ENCODE peak calls at places on chromosomes 12 and 14, in six cellular contexts. F is sigmoid colon, K is HCT116, C is stomach, M is transverse colon, R is esophagus muscularis mucosa. I is an unnamed sample.

GRCh38 chr12:15208140-15208539 is 13.1 kb downstream of the RERG start:
- DNase-seq in C (no peak), R (no peak), K (no peak), M (no peak), F (no peak), I (no peak)

GRCh38 chr14:103260629-103261124 is 73.4 kb upstream of the EIF5 start:
- DNase-seq in C (peak; percentile 67), M (peak; percentile 54), K (no peak), F (peak; percentile 74), R (no peak), I (no peak)

GRCh38 chr14:65599375-65599774 is 186.8 kb downstream of the FUT8 start:
- DNase-seq in K (no peak), M (no peak), R (no peak), F (no peak), C (no peak), I (no peak)

GRCh38 chr12:2844786-2845185 is 10.0 kb upstream of the NRIP2 start:
- DNase-seq in M (no peak), F (no peak), R (no peak), C (no peak), K (no peak), I (no peak)

GRCh38 chr14:53022593-53022992 is 71.7 kb upstream of the FERMT2 start:
- DNase-seq in C (no peak), R (no peak), M (no peak), F (no peak), K (no peak), I (no peak)

GRCh38 chr12:49086116-49086515 is 8.5 kb downstream of the DHH start:
- DNase-seq in C (no peak), R (no peak), K (no peak), F (no peak), M (no peak), I (no peak)

GRCh38 chr12:116040412-116040811 is 237.1 kb downstream of the MED13L start:
- DNase-seq in K (no peak), M (no peak), C (no peak), R (no peak), F (no peak), I (no peak)

GRCh38 chr12:51901121-51901812 is 6.0 kb upstream of the ACVRL1 start:
- DNase-seq in R (no peak), M (peak; percentile 75), F (peak; percentile 49), K (no peak), C (no peak), I (no peak)

GRCh38 chr12:48022676-48023385 is 18.6 kb upstream of the COL2A1 start:
- DNase-seq in K (no peak), R (no peak), M (no peak), C (peak; percentile 65), F (no peak), I (no peak)

GRCh38 chr12:96106137-96106536 is 70.8 kb upstream of the LTA4H start:
- DNase-seq in F (no peak), K (no peak), R (no peak), C (no peak), M (no peak), I (no peak)

GRCh38 chr12:34348836-34349672 is 326.8 kb downstream of the ALG10 start:
- DNase-seq in F (no peak), M (no peak), R (no peak), K (no peak), C (no peak), I (no peak)
- H3K4me3 ChIP-seq in F (no peak overlapping the region), M (no peak overlapping the region), R (no peak overlapping the region), K (no peak overlapping the region), C (no peak overlapping the region), I (no peak overlapping the region)

GRCh38 chr12:71870409-71870808 is 30.9 kb downstream of the TBC1D15 start:
- DNase-seq in M (no peak), C (no peak), K (no peak), F (no peak), R (no peak), I (no peak)

GRCh38 chr12:71865166-71865713 is 25.7 kb downstream of the TBC1D15 start:
- DNase-seq in C (no peak), M (no peak), F (no peak), R (no peak), K (no peak), I (no peak)

GRCh38 chr12:71871116-71871515 is 31.6 kb downstream of the TBC1D15 start:
- DNase-seq in C (no peak), F (no peak), M (no peak), R (no peak), K (no peak), I (no peak)

GRCh38 chr12:71865757-71866536 is 26.4 kb downstream of the TBC1D15 start:
- DNase-seq in K (no peak), F (no peak), C (no peak), M (no peak), R (no peak), I (no peak)

GRCh38 chr12:71867131-71867530 is 27.6 kb downstream of the TBC1D15 start:
- DNase-seq in C (no peak), M (no peak), K (no peak), R (no peak), F (no peak), I (no peak)
- H3K4me1 ChIP-seq in C (peaks cover 54% of the 10 kb centered on the region), M (peaks cover 5% of the 10 kb centered on the region), K (peaks cover 12% of the 10 kb centered on the region), R (peaks cover 46% of the 10 kb centered on the region), F (peaks cover 19% of the 10 kb centered on the region), I (peaks cover 12% of the 10 kb centered on the region)

GRCh38 chr12:68349921-68350606 is 17.9 kb upstream of the MDM1 start:
- DNase-seq in K (no peak), M (no peak), F (no peak), C (no peak), R (no peak), I (no peak)
- TF ChIP-seq POLR2AphosphoS5 in K (no peak), M (no peak), F (no peak), C (no peak), R (no peak), I (no peak)

DNA sequence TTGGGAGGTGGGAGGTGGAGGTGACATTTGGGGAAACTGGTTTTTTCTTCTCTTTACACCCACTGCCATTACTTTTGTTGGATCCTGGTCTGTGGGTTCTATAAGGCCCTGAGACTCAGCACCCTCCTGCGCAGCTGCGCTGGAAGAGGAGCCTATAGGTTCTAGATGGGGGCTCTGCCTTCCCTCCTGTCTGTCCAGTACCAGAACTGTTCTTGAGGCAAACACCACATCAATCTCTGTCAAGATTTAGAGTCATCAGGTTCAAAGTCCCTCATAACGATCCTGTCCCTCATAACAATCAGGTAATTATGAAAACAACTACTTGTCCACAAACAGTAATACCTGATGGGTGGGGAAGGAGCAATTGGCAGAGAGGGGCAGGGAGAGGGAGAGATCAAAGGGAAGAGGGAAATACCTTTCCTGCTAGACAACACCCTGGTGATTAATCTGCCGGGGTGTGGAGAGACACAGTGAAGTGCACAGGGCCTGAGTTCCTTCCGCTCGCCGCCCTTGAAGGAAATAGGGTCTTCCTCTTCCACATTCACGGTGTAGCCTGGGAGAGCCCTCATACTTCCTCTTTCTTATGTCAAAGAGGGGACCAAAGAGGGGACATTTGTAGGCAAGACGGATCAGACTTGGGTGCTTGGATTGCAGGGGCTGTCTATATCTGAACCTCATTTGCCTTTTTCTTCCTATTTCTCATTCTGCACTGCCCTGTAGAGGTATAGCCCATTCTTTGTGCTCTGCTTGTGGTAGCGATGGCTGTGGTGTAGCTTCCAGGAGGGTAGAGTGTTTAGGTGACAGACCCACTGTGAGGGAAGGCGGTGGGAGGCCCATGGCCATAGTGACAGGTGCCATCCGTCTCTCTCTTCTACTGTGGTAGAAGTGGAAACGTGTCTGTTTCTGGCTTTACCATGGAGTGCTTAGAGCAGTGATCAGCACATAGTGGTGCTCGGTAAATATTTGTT is 12.6 kb downstream of the GPRC5A start:
- DNase-seq in R (no peak), K (peak; percentile 85), M (peak; percentile 80), C (no peak), F (no peak), I (no peak)
- H3K4me3 ChIP-seq in R (no peak overlapping the region), K (no peak overlapping the region), M (no peak overlapping the region), C (no peak overlapping the region), F (no peak overlapping the region), I (no peak overlapping the region)

GRCh38 chr14:43938588-43939281 is 568.3 kb downstream of the FSCB start:
- DNase-seq in F (no peak), R (no peak), K (no peak), M (no peak), C (no peak), I (no peak)

GRCh38 chr14:43937001-43937400 is 570.1 kb downstream of the FSCB start:
- DNase-seq in M (no peak), C (no peak), F (no peak), K (no peak), R (no peak), I (no peak)

GRCh38 chr14:43939836-43940235 is 567.2 kb downstream of the FSCB start:
- DNase-seq in F (no peak), K (no peak), M (no peak), R (no peak), C (no peak), I (no peak)

DNA sequence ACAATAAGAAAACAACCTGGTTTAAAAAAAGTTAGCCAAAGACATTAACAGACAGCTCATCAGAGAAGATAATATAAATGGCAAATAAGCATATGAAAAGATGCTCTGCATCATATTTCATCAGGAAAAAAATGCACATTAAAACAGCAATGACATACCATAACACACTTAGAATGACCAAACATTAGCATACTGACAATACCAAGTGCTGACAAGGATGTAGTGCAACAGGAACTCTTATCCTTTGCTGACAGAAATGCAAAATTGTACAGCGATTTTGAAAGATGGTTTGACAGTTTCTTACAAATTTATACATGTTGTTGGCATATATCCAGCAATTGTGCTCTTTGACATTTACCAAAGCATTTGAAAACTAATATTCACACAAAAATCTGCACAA is 573.0 kb downstream of the FSCB start:
- DNase-seq in F (no peak), C (no peak), R (no peak), K (no peak), M (no peak), I (no peak)
- H3K4me1 ChIP-seq in F (no peaks in the 10 kb centered on the region), C (no peaks in the 10 kb centered on the region), R (no peaks in the 10 kb centered on the region), K (no peaks in the 10 kb centered on the region), M (no peaks in the 10 kb centered on the region), I (no peaks in the 10 kb centered on the region)